ENCODE peak calls at places on chromosomes 11 and 22, in six cellular contexts. One of them, this sample, is unnamed.

GRCh38 chr22:41469218-41469851 is 418 bp downstream of the ACO2 start:
- DNase-seq in RWPE2: no peak
- DNase-seq in tibial nerve: no peak
- DNase-seq in cardiac fibroblast: no peak
- DNase-seq in pancreas: no peak
- DNase-seq in lung: no peak
- DNase-seq in this sample: no peak

GRCh38 chr22:48934446-48934845 is 893.2 kb downstream of the BRD1 start:
- DNase-seq in tibial nerve: no peak
- DNase-seq in cardiac fibroblast: no peak
- DNase-seq in lung: no peak
- DNase-seq in pancreas: no peak
- DNase-seq in RWPE2: no peak
- DNase-seq in this sample: no peak

GRCh38 chr11:8699903-8700302 is 17.3 kb downstream of the RPL27A start:
- DNase-seq in lung: no peak
- DNase-seq in tibial nerve: no peak
- DNase-seq in cardiac fibroblast: peak
- DNase-seq in RWPE2: peak
- DNase-seq in pancreas: peak
- DNase-seq in this sample: no peak

GRCh38 chr11:131649861-131650260 is 279.4 kb downstream of the NTM start:
- DNase-seq in RWPE2: no peak
- DNase-seq in tibial nerve: no peak
- DNase-seq in lung: no peak
- DNase-seq in pancreas: no peak
- DNase-seq in cardiac fibroblast: no peak
- DNase-seq in this sample: no peak

GRCh38 chr22:31001124-31001770 is 32.2 kb downstream of the TUG1 start:
- DNase-seq in pancreas: no peak
- DNase-seq in tibial nerve: no peak
- DNase-seq in lung: no peak
- DNase-seq in cardiac fibroblast: no peak
- DNase-seq in RWPE2: no peak
- DNase-seq in this sample: no peak

GRCh38 chr11:62535802-62536201 is 10.8 kb downstream of the AHNAK start:
- DNase-seq in tibial nerve: no peak
- DNase-seq in pancreas: no peak
- DNase-seq in lung: no peak
- DNase-seq in RWPE2: no peak
- DNase-seq in cardiac fibroblast: no peak
- DNase-seq in this sample: no peak

GRCh38 chr22:28441720-28442263 is 237.8 kb downstream of the TTC28 start:
- DNase-seq in pancreas: no peak
- DNase-seq in tibial nerve: no peak
- DNase-seq in lung: no peak
- DNase-seq in RWPE2: no peak
- DNase-seq in cardiac fibroblast: no peak
- DNase-seq in this sample: no peak

GRCh38 chr22:17198188-17199130 is 20.8 kb downstream of the ADA2 start:
- DNase-seq in RWPE2: no peak
- DNase-seq in pancreas: no peak
- DNase-seq in tibial nerve: no peak
- DNase-seq in cardiac fibroblast: peak
- DNase-seq in lung: no peak
- DNase-seq in this sample: no peak

GRCh38 chr11:30568933-30569332 is 17.2 kb downstream of the MPPED2 start:
- DNase-seq in RWPE2: no peak
- DNase-seq in tibial nerve: no peak
- DNase-seq in lung: no peak
- DNase-seq in pancreas: no peak
- DNase-seq in cardiac fibroblast: no peak
- DNase-seq in this sample: no peak

GRCh38 chr11:78714539-78714938 is 139.9 kb upstream of the NARS2 start:
- DNase-seq in lung: no peak
- DNase-seq in tibial nerve: no peak
- DNase-seq in RWPE2: no peak
- DNase-seq in pancreas: no peak
- DNase-seq in cardiac fibroblast: no peak
- DNase-seq in this sample: no peak

GRCh38 chr11:43576834-43577521 is 103.6 kb upstream of the HSD17B12 start:
- DNase-seq in RWPE2: no peak
- DNase-seq in lung: no peak
- DNase-seq in pancreas: no peak
- DNase-seq in tibial nerve: peak
- DNase-seq in cardiac fibroblast: peak
- DNase-seq in this sample: peak

GRCh38 chr11:118275184-118275583 is 11.1 kb upstream of the MPZL2 start:
- DNase-seq in lung: no peak
- DNase-seq in tibial nerve: no peak
- DNase-seq in pancreas: no peak
- DNase-seq in RWPE2: no peak
- DNase-seq in cardiac fibroblast: peak
- DNase-seq in this sample: no peak

GRCh38 chr11:110251837-110252236 is 44.6 kb downstream of the RDX start:
- DNase-seq in cardiac fibroblast: peak
- DNase-seq in pancreas: peak
- DNase-seq in RWPE2: no peak
- DNase-seq in tibial nerve: no peak
- DNase-seq in lung: no peak
- DNase-seq in this sample: peak

GRCh38 chr11:101442936-101443521 is 140.8 kb downstream of the TRPC6 start:
- DNase-seq in lung: no peak
- DNase-seq in cardiac fibroblast: no peak
- DNase-seq in tibial nerve: no peak
- DNase-seq in RWPE2: no peak
- DNase-seq in pancreas: no peak
- DNase-seq in this sample: no peak

GRCh38 chr22:32531955-32532818 is 57.6 kb downstream of the FBXO7 start:
- DNase-seq in RWPE2: no peak
- DNase-seq in lung: peak
- DNase-seq in pancreas: peak
- DNase-seq in tibial nerve: no peak
- DNase-seq in cardiac fibroblast: peak
- DNase-seq in this sample: no peak

GRCh38 chr11:83681045-83681781 is 395.0 kb upstream of the CCDC90B start:
- DNase-seq in lung: no peak
- DNase-seq in RWPE2: no peak
- DNase-seq in pancreas: no peak
- DNase-seq in cardiac fibroblast: no peak
- DNase-seq in tibial nerve: no peak
- DNase-seq in this sample: peak

GRCh38 chr22:49789289-49790141 is 38.2 kb downstream of the BRD1 start:
- DNase-seq in lung: no peak
- DNase-seq in RWPE2: no peak
- DNase-seq in tibial nerve: peak
- DNase-seq in pancreas: no peak
- DNase-seq in cardiac fibroblast: peak
- DNase-seq in this sample: no peak

GRCh38 chr22:47381240-47381639 is 618.8 kb downstream of the TBC1D22A start:
- DNase-seq in pancreas: no peak
- DNase-seq in lung: no peak
- DNase-seq in cardiac fibroblast: no peak
- DNase-seq in RWPE2: peak
- DNase-seq in tibial nerve: no peak
- DNase-seq in this sample: no peak

GRCh38 chr11:19579957-19580356 is 132.7 kb upstream of the NAV2 start:
- DNase-seq in RWPE2: no peak
- DNase-seq in tibial nerve: no peak
- DNase-seq in cardiac fibroblast: no peak
- DNase-seq in lung: no peak
- DNase-seq in pancreas: no peak
- DNase-seq in this sample: no peak

DNA sequence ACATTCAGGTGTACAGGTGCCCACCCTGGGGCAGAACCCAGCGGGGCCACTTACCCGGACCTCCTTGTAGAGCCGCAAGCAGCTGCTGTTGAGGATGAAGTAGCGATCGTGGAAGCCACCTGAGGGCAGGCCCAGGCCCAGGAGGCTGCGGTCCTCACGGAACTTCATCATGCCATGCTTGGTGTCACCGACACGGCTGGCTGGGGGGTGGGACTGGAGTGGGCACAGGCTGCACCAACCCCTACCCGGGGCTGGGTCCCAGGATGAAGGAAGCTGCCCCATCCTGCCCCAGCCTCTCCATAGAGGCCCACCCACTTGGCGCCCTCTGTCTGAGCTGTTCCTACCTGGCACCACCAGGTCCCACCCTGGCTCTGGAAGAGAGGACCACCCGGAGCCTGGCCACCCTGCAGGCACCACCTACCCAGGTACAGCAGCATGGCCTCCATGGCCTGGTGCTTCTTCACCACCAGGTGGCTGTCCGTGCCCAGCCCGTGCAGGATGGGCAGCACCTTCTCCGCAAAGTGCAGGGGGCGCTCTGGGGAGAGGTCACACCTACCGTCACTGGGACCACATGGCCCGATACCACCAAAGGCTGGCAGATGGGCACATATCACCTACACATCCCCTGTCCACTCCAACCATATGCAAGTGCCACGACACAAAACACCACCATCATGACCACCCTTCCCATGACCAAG is 19.2 kb upstream of the PDE2A start:
- DNase-seq in pancreas: no peak
- DNase-seq in lung: no peak
- DNase-seq in cardiac fibroblast: no peak
- DNase-seq in tibial nerve: no peak
- DNase-seq in RWPE2: no peak
- DNase-seq in this sample: no peak
- TF ChIP-seq CTCF in pancreas: no peak
- TF ChIP-seq CTCF in lung: no peak
- TF ChIP-seq CTCF in cardiac fibroblast: no peak
- TF ChIP-seq CTCF in tibial nerve: no peak
- TF ChIP-seq CTCF in RWPE2: no peak
- TF ChIP-seq CTCF in this sample: peak

GRCh38 chr11:77037057-77037456 is 2.9 kb downstream of the B3GNT6 start:
- DNase-seq in pancreas: no peak
- DNase-seq in cardiac fibroblast: no peak
- DNase-seq in lung: peak
- DNase-seq in tibial nerve: no peak
- DNase-seq in RWPE2: no peak
- DNase-seq in this sample: no peak

GRCh38 chr11:77036398-77036797 is 2.2 kb downstream of the B3GNT6 start:
- DNase-seq in lung: peak
- DNase-seq in cardiac fibroblast: no peak
- DNase-seq in RWPE2: no peak
- DNase-seq in pancreas: no peak
- DNase-seq in tibial nerve: no peak
- DNase-seq in this sample: peak

GRCh38 chr11:77035041-77035440 is 843 bp downstream of the B3GNT6 start:
- DNase-seq in tibial nerve: no peak
- DNase-seq in lung: no peak
- DNase-seq in cardiac fibroblast: no peak
- DNase-seq in pancreas: no peak
- DNase-seq in RWPE2: no peak
- DNase-seq in this sample: no peak

GRCh38 chr11:77038029-77038824 is 4.0 kb downstream of the B3GNT6 start:
- DNase-seq in cardiac fibroblast: no peak
- DNase-seq in pancreas: no peak
- DNase-seq in RWPE2: no peak
- DNase-seq in tibial nerve: no peak
- DNase-seq in lung: no peak
- DNase-seq in this sample: no peak

DNA sequence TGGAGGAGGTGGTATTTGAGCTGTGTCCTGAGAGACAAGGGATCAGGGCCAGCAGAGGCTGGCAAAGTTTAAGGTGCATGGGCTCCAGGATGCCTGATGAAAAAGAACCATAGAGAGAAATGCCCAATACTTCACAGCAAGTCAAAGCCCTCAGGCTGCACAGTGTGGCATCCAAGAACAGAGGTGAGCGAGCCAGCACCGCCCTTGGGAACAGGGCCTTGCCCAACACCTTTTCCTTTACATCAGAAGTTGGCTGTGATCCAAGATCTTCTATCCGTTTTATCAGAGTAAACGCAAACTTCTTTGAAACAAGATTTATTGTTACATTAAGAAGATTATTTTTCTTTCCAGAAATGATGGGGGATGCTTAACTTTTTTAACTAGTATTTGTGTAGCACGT is 1.4 kb downstream of the B3GNT6 start:
- DNase-seq in tibial nerve: no peak
- DNase-seq in lung: no peak
- DNase-seq in RWPE2: no peak
- DNase-seq in cardiac fibroblast: no peak
- DNase-seq in pancreas: no peak
- DNase-seq in this sample: peak
- H3K4me3 ChIP-seq in tibial nerve: no peak
- H3K4me3 ChIP-seq in lung: no peak
- H3K4me3 ChIP-seq in RWPE2: no peak
- H3K4me3 ChIP-seq in cardiac fibroblast: no peak
- H3K4me3 ChIP-seq in pancreas: no peak
- H3K4me3 ChIP-seq in this sample: no peak

DNA sequence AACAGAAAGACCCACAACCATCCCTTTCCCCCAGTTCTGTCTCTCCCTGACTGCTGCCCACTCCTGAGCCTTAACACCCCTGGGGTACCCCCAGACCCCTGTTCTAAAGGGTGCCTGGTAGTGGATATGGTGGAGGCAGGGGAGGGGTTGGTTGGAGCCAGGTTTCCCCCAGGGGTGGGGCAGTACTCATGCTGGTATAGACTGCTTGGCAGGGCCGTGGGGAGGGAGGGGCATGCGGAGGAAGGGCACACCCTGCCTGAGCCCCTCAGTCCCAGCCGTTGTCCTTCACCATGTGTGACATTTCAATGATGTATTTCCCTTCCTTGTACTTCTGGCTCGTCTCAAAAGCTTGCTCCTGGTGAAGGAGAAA is 4.0 kb downstream of the YPEL4 start:
- DNase-seq in lung: no peak
- DNase-seq in tibial nerve: no peak
- DNase-seq in RWPE2: no peak
- DNase-seq in cardiac fibroblast: no peak
- DNase-seq in pancreas: no peak
- DNase-seq in this sample: no peak
- TF ChIP-seq CTCF in lung: no peak
- TF ChIP-seq CTCF in tibial nerve: no peak
- TF ChIP-seq CTCF in RWPE2: no peak
- TF ChIP-seq CTCF in cardiac fibroblast: no peak
- TF ChIP-seq CTCF in pancreas: no peak
- TF ChIP-seq CTCF in this sample: no peak

GRCh38 chr11:12195773-12196172 is 85.4 kb downstream of the MICAL2 start:
- DNase-seq in lung: no peak
- DNase-seq in RWPE2: no peak
- DNase-seq in tibial nerve: no peak
- DNase-seq in cardiac fibroblast: no peak
- DNase-seq in pancreas: no peak
- DNase-seq in this sample: no peak

GRCh38 chr11:12196862-12197261 is 86.5 kb downstream of the MICAL2 start:
- DNase-seq in pancreas: no peak
- DNase-seq in tibial nerve: no peak
- DNase-seq in lung: no peak
- DNase-seq in cardiac fibroblast: no peak
- DNase-seq in RWPE2: no peak
- DNase-seq in this sample: no peak

GRCh38 chr11:12193515-12194336 is 83.3 kb downstream of the MICAL2 start:
- DNase-seq in RWPE2: no peak
- DNase-seq in pancreas: peak
- DNase-seq in lung: no peak
- DNase-seq in cardiac fibroblast: no peak
- DNase-seq in tibial nerve: no peak
- DNase-seq in this sample: no peak

GRCh38 chr11:12198261-12198925 is 88.0 kb downstream of the MICAL2 start:
- DNase-seq in lung: no peak
- DNase-seq in cardiac fibroblast: no peak
- DNase-seq in pancreas: no peak
- DNase-seq in tibial nerve: no peak
- DNase-seq in RWPE2: no peak
- DNase-seq in this sample: no peak

GRCh38 chr11:12196335-12196734 is 85.9 kb downstream of the MICAL2 start:
- DNase-seq in pancreas: no peak
- DNase-seq in cardiac fibroblast: no peak
- DNase-seq in tibial nerve: no peak
- DNase-seq in lung: no peak
- DNase-seq in RWPE2: no peak
- DNase-seq in this sample: no peak
- H3K4me3 ChIP-seq in pancreas: no peak
- H3K4me3 ChIP-seq in cardiac fibroblast: no peak
- H3K4me3 ChIP-seq in tibial nerve: no peak
- H3K4me3 ChIP-seq in lung: no peak
- H3K4me3 ChIP-seq in RWPE2: no peak
- H3K4me3 ChIP-seq in this sample: no peak

This sample was measured in LNCaP clone FGC.